ENCODE peak calls at places on chromosomes 1 and 21, in six cellular contexts. One of them, this sample, is unnamed.

GRCh38 chr21:41369105-41369914 is 7.5 kb downstream of the MX2 start:
- DNase-seq in MCF 10A: no peak
- DNase-seq in IMR-90: no peak
- DNase-seq in activated T-helper 2 cell treated with anti-CD3 and anti-CD28 coated beads, Interferon-gamma antibody, Interleukin-2, Interleukin-4, amounts not matched to agents 10 μg/mL and 5 μg/mL and 100 μg/mL, durations not matched to agents 14 hours and 24 hours and 36 hours: no peak
- DNase-seq in fibroblast of lung: no peak
- DNase-seq in NCI-H1105: no peak
- DNase-seq in this sample: no peak

GRCh38 chr1:5993553-5994510 is 1.6 kb upstream of the NPHP4 start:
- DNase-seq in MCF 10A: no peak
- DNase-seq in IMR-90: no peak
- DNase-seq in activated T-helper 2 cell treated with anti-CD3 and anti-CD28 coated beads, Interferon-gamma antibody, Interleukin-2, Interleukin-4, amounts not matched to agents 10 μg/mL and 5 μg/mL and 100 μg/mL, durations not matched to agents 14 hours and 24 hours and 36 hours: peak
- DNase-seq in fibroblast of lung: no peak
- DNase-seq in NCI-H1105: no peak
- DNase-seq in this sample: no peak

GRCh38 chr21:44370027-44370735 is 16.8 kb downstream of the TRPM2 start:
- DNase-seq in MCF 10A: peak
- DNase-seq in IMR-90: peak
- DNase-seq in activated T-helper 2 cell treated with anti-CD3 and anti-CD28 coated beads, Interferon-gamma antibody, Interleukin-2, Interleukin-4, amounts not matched to agents 10 μg/mL and 5 μg/mL and 100 μg/mL, durations not matched to agents 14 hours and 24 hours and 36 hours: no peak
- DNase-seq in fibroblast of lung: peak
- DNase-seq in NCI-H1105: peak
- DNase-seq in this sample: peak

GRCh38 chr21:32083175-32083574 is 195.7 kb downstream of the MIS18A start:
- DNase-seq in MCF 10A: peak
- DNase-seq in IMR-90: peak
- DNase-seq in activated T-helper 2 cell treated with anti-CD3 and anti-CD28 coated beads, Interferon-gamma antibody, Interleukin-2, Interleukin-4, amounts not matched to agents 10 μg/mL and 5 μg/mL and 100 μg/mL, durations not matched to agents 14 hours and 24 hours and 36 hours: no peak
- DNase-seq in fibroblast of lung: peak
- DNase-seq in NCI-H1105: peak
- DNase-seq in this sample: peak

GRCh38 chr1:1858382-1859086 is 32.4 kb downstream of the GNB1 start:
- DNase-seq in MCF 10A: peak
- DNase-seq in IMR-90: peak
- DNase-seq in activated T-helper 2 cell treated with anti-CD3 and anti-CD28 coated beads, Interferon-gamma antibody, Interleukin-2, Interleukin-4, amounts not matched to agents 10 μg/mL and 5 μg/mL and 100 μg/mL, durations not matched to agents 14 hours and 24 hours and 36 hours: no peak
- DNase-seq in fibroblast of lung: peak
- DNase-seq in NCI-H1105: no peak
- DNase-seq in this sample: peak

GRCh38 chr1:106798991-106799390 is 257.5 kb upstream of the PRMT6 start:
- DNase-seq in MCF 10A: peak
- DNase-seq in IMR-90: peak
- DNase-seq in activated T-helper 2 cell treated with anti-CD3 and anti-CD28 coated beads, Interferon-gamma antibody, Interleukin-2, Interleukin-4, amounts not matched to agents 10 μg/mL and 5 μg/mL and 100 μg/mL, durations not matched to agents 14 hours and 24 hours and 36 hours: no peak
- DNase-seq in fibroblast of lung: peak
- DNase-seq in NCI-H1105: no peak
- DNase-seq in this sample: peak

GRCh38 chr1:58748625-58749198 is 35.1 kb downstream of the JUN start:
- DNase-seq in MCF 10A: no peak
- DNase-seq in IMR-90: no peak
- DNase-seq in activated T-helper 2 cell treated with anti-CD3 and anti-CD28 coated beads, Interferon-gamma antibody, Interleukin-2, Interleukin-4, amounts not matched to agents 10 μg/mL and 5 μg/mL and 100 μg/mL, durations not matched to agents 14 hours and 24 hours and 36 hours: no peak
- DNase-seq in fibroblast of lung: no peak
- DNase-seq in NCI-H1105: peak
- DNase-seq in this sample: no peak

GRCh38 chr1:88698140-88698539 is 14.1 kb downstream of the PKN2 start:
- DNase-seq in MCF 10A: no peak
- DNase-seq in IMR-90: peak
- DNase-seq in activated T-helper 2 cell treated with anti-CD3 and anti-CD28 coated beads, Interferon-gamma antibody, Interleukin-2, Interleukin-4, amounts not matched to agents 10 μg/mL and 5 μg/mL and 100 μg/mL, durations not matched to agents 14 hours and 24 hours and 36 hours: no peak
- DNase-seq in fibroblast of lung: peak
- DNase-seq in NCI-H1105: no peak
- DNase-seq in this sample: no peak

GRCh38 chr1:206890690-206891089 is 6.6 kb upstream of the IL24 start:
- DNase-seq in MCF 10A: peak
- DNase-seq in IMR-90: peak
- DNase-seq in activated T-helper 2 cell treated with anti-CD3 and anti-CD28 coated beads, Interferon-gamma antibody, Interleukin-2, Interleukin-4, amounts not matched to agents 10 μg/mL and 5 μg/mL and 100 μg/mL, durations not matched to agents 14 hours and 24 hours and 36 hours: no peak
- DNase-seq in fibroblast of lung: peak
- DNase-seq in NCI-H1105: no peak
- DNase-seq in this sample: peak

GRCh38 chr1:161986328-161986727 is 37.3 kb downstream of the OLFML2B start:
- DNase-seq in MCF 10A: no peak
- DNase-seq in IMR-90: no peak
- DNase-seq in activated T-helper 2 cell treated with anti-CD3 and anti-CD28 coated beads, Interferon-gamma antibody, Interleukin-2, Interleukin-4, amounts not matched to agents 10 μg/mL and 5 μg/mL and 100 μg/mL, durations not matched to agents 14 hours and 24 hours and 36 hours: no peak
- DNase-seq in fibroblast of lung: peak
- DNase-seq in NCI-H1105: no peak
- DNase-seq in this sample: no peak

GRCh38 chr1:67746299-67746698 is 61.3 kb downstream of the GADD45A start:
- DNase-seq in MCF 10A: no peak
- DNase-seq in IMR-90: no peak
- DNase-seq in activated T-helper 2 cell treated with anti-CD3 and anti-CD28 coated beads, Interferon-gamma antibody, Interleukin-2, Interleukin-4, amounts not matched to agents 10 μg/mL and 5 μg/mL and 100 μg/mL, durations not matched to agents 14 hours and 24 hours and 36 hours: no peak
- DNase-seq in fibroblast of lung: peak
- DNase-seq in NCI-H1105: no peak
- DNase-seq in this sample: peak

GRCh38 chr1:155698382-155699038 is 9.6 kb downstream of the DAP3 start:
- DNase-seq in MCF 10A: no peak
- DNase-seq in IMR-90: peak
- DNase-seq in activated T-helper 2 cell treated with anti-CD3 and anti-CD28 coated beads, Interferon-gamma antibody, Interleukin-2, Interleukin-4, amounts not matched to agents 10 μg/mL and 5 μg/mL and 100 μg/mL, durations not matched to agents 14 hours and 24 hours and 36 hours: no peak
- DNase-seq in fibroblast of lung: peak
- DNase-seq in NCI-H1105: no peak
- DNase-seq in this sample: peak

GRCh38 chr1:214537219-214537618 is 14.2 kb downstream of the PTPN14 start:
- DNase-seq in MCF 10A: peak
- DNase-seq in IMR-90: peak
- DNase-seq in activated T-helper 2 cell treated with anti-CD3 and anti-CD28 coated beads, Interferon-gamma antibody, Interleukin-2, Interleukin-4, amounts not matched to agents 10 μg/mL and 5 μg/mL and 100 μg/mL, durations not matched to agents 14 hours and 24 hours and 36 hours: no peak
- DNase-seq in fibroblast of lung: peak
- DNase-seq in NCI-H1105: peak
- DNase-seq in this sample: no peak

GRCh38 chr1:201816309-201816849 is 12.6 kb upstream of the IPO9 start:
- DNase-seq in MCF 10A: no peak
- DNase-seq in IMR-90: no peak
- DNase-seq in activated T-helper 2 cell treated with anti-CD3 and anti-CD28 coated beads, Interferon-gamma antibody, Interleukin-2, Interleukin-4, amounts not matched to agents 10 μg/mL and 5 μg/mL and 100 μg/mL, durations not matched to agents 14 hours and 24 hours and 36 hours: no peak
- DNase-seq in fibroblast of lung: no peak
- DNase-seq in NCI-H1105: no peak
- DNase-seq in this sample: no peak

GRCh38 chr1:208985231-208985630 is 598.3 kb upstream of the CAMK1G start:
- DNase-seq in MCF 10A: peak
- DNase-seq in IMR-90: no peak
- DNase-seq in activated T-helper 2 cell treated with anti-CD3 and anti-CD28 coated beads, Interferon-gamma antibody, Interleukin-2, Interleukin-4, amounts not matched to agents 10 μg/mL and 5 μg/mL and 100 μg/mL, durations not matched to agents 14 hours and 24 hours and 36 hours: no peak
- DNase-seq in fibroblast of lung: peak
- DNase-seq in NCI-H1105: no peak
- DNase-seq in this sample: no peak

GRCh38 chr1:22665752-22666151 is 12.7 kb downstream of the C1QB start:
- DNase-seq in MCF 10A: peak
- DNase-seq in IMR-90: peak
- DNase-seq in activated T-helper 2 cell treated with anti-CD3 and anti-CD28 coated beads, Interferon-gamma antibody, Interleukin-2, Interleukin-4, amounts not matched to agents 10 μg/mL and 5 μg/mL and 100 μg/mL, durations not matched to agents 14 hours and 24 hours and 36 hours: no peak
- DNase-seq in fibroblast of lung: peak
- DNase-seq in NCI-H1105: no peak
- DNase-seq in this sample: peak

GRCh38 chr1:17369466-17369865 is 2.5 kb upstream of the PADI6 start:
- DNase-seq in MCF 10A: peak
- DNase-seq in IMR-90: peak
- DNase-seq in activated T-helper 2 cell treated with anti-CD3 and anti-CD28 coated beads, Interferon-gamma antibody, Interleukin-2, Interleukin-4, amounts not matched to agents 10 μg/mL and 5 μg/mL and 100 μg/mL, durations not matched to agents 14 hours and 24 hours and 36 hours: no peak
- DNase-seq in fibroblast of lung: peak
- DNase-seq in NCI-H1105: no peak
- DNase-seq in this sample: peak

GRCh38 chr1:118122234-118123004 is 62.6 kb downstream of the SPAG17 start:
- DNase-seq in MCF 10A: peak
- DNase-seq in IMR-90: peak
- DNase-seq in activated T-helper 2 cell treated with anti-CD3 and anti-CD28 coated beads, Interferon-gamma antibody, Interleukin-2, Interleukin-4, amounts not matched to agents 10 μg/mL and 5 μg/mL and 100 μg/mL, durations not matched to agents 14 hours and 24 hours and 36 hours: no peak
- DNase-seq in fibroblast of lung: no peak
- DNase-seq in NCI-H1105: no peak
- DNase-seq in this sample: no peak

GRCh38 chr1:59034925-59035324 is 251.1 kb upstream of the JUN start:
- DNase-seq in MCF 10A: no peak
- DNase-seq in IMR-90: no peak
- DNase-seq in activated T-helper 2 cell treated with anti-CD3 and anti-CD28 coated beads, Interferon-gamma antibody, Interleukin-2, Interleukin-4, amounts not matched to agents 10 μg/mL and 5 μg/mL and 100 μg/mL, durations not matched to agents 14 hours and 24 hours and 36 hours: no peak
- DNase-seq in fibroblast of lung: no peak
- DNase-seq in NCI-H1105: no peak
- DNase-seq in this sample: no peak

GRCh38 chr1:161309868-161310267 is at the start of gene MPZ:
- DNase-seq in MCF 10A: no peak
- DNase-seq in IMR-90: no peak
- DNase-seq in activated T-helper 2 cell treated with anti-CD3 and anti-CD28 coated beads, Interferon-gamma antibody, Interleukin-2, Interleukin-4, amounts not matched to agents 10 μg/mL and 5 μg/mL and 100 μg/mL, durations not matched to agents 14 hours and 24 hours and 36 hours: no peak
- DNase-seq in fibroblast of lung: no peak
- DNase-seq in NCI-H1105: no peak
- DNase-seq in this sample: no peak

GRCh38 chr1:30373471-30374399 is 349.6 kb downstream of the MATN1 start:
- DNase-seq in MCF 10A: no peak
- DNase-seq in IMR-90: no peak
- DNase-seq in activated T-helper 2 cell treated with anti-CD3 and anti-CD28 coated beads, Interferon-gamma antibody, Interleukin-2, Interleukin-4, amounts not matched to agents 10 μg/mL and 5 μg/mL and 100 μg/mL, durations not matched to agents 14 hours and 24 hours and 36 hours: no peak
- DNase-seq in fibroblast of lung: no peak
- DNase-seq in NCI-H1105: no peak
- DNase-seq in this sample: no peak

GRCh38 chr1:60463146-60463545 is 389.6 kb upstream of the C1orf87 start:
- DNase-seq in MCF 10A: no peak
- DNase-seq in IMR-90: no peak
- DNase-seq in activated T-helper 2 cell treated with anti-CD3 and anti-CD28 coated beads, Interferon-gamma antibody, Interleukin-2, Interleukin-4, amounts not matched to agents 10 μg/mL and 5 μg/mL and 100 μg/mL, durations not matched to agents 14 hours and 24 hours and 36 hours: no peak
- DNase-seq in fibroblast of lung: no peak
- DNase-seq in NCI-H1105: no peak
- DNase-seq in this sample: no peak

GRCh38 chr21:46183910-46184624 is at the start of gene SPATC1L:
- DNase-seq in MCF 10A: peak
- DNase-seq in IMR-90: peak
- DNase-seq in activated T-helper 2 cell treated with anti-CD3 and anti-CD28 coated beads, Interferon-gamma antibody, Interleukin-2, Interleukin-4, amounts not matched to agents 10 μg/mL and 5 μg/mL and 100 μg/mL, durations not matched to agents 14 hours and 24 hours and 36 hours: no peak
- DNase-seq in fibroblast of lung: peak
- DNase-seq in NCI-H1105: peak
- DNase-seq in this sample: peak

GRCh38 chr1:143691971-143692529 is 279.7 kb downstream of the FAM72C start:
- DNase-seq in MCF 10A: no peak
- DNase-seq in IMR-90: no peak
- DNase-seq in activated T-helper 2 cell treated with anti-CD3 and anti-CD28 coated beads, Interferon-gamma antibody, Interleukin-2, Interleukin-4, amounts not matched to agents 10 μg/mL and 5 μg/mL and 100 μg/mL, durations not matched to agents 14 hours and 24 hours and 36 hours: no peak
- DNase-seq in fibroblast of lung: no peak
- DNase-seq in NCI-H1105: no peak
- DNase-seq in this sample: no peak

GRCh38 chr1:228321478-228321877 is 85.2 kb downstream of the TRIM11 start:
- DNase-seq in MCF 10A: no peak
- DNase-seq in IMR-90: no peak
- DNase-seq in activated T-helper 2 cell treated with anti-CD3 and anti-CD28 coated beads, Interferon-gamma antibody, Interleukin-2, Interleukin-4, amounts not matched to agents 10 μg/mL and 5 μg/mL and 100 μg/mL, durations not matched to agents 14 hours and 24 hours and 36 hours: no peak
- DNase-seq in fibroblast of lung: no peak
- DNase-seq in NCI-H1105: no peak
- DNase-seq in this sample: no peak

GRCh38 chr21:45588086-45588825 is 46.0 kb upstream of the SLC19A1 start:
- DNase-seq in MCF 10A: no peak
- DNase-seq in IMR-90: no peak
- DNase-seq in activated T-helper 2 cell treated with anti-CD3 and anti-CD28 coated beads, Interferon-gamma antibody, Interleukin-2, Interleukin-4, amounts not matched to agents 10 μg/mL and 5 μg/mL and 100 μg/mL, durations not matched to agents 14 hours and 24 hours and 36 hours: no peak
- DNase-seq in fibroblast of lung: no peak
- DNase-seq in NCI-H1105: no peak
- DNase-seq in this sample: no peak

GRCh38 chr21:16770279-16770678 is 742.6 kb upstream of the CXADR start:
- DNase-seq in MCF 10A: no peak
- DNase-seq in IMR-90: no peak
- DNase-seq in activated T-helper 2 cell treated with anti-CD3 and anti-CD28 coated beads, Interferon-gamma antibody, Interleukin-2, Interleukin-4, amounts not matched to agents 10 μg/mL and 5 μg/mL and 100 μg/mL, durations not matched to agents 14 hours and 24 hours and 36 hours: no peak
- DNase-seq in fibroblast of lung: peak
- DNase-seq in NCI-H1105: no peak
- DNase-seq in this sample: peak

GRCh38 chr1:215292906-215293305 is 210.4 kb downstream of the KCNK2 start:
- DNase-seq in MCF 10A: no peak
- DNase-seq in IMR-90: no peak
- DNase-seq in activated T-helper 2 cell treated with anti-CD3 and anti-CD28 coated beads, Interferon-gamma antibody, Interleukin-2, Interleukin-4, amounts not matched to agents 10 μg/mL and 5 μg/mL and 100 μg/mL, durations not matched to agents 14 hours and 24 hours and 36 hours: no peak
- DNase-seq in fibroblast of lung: peak
- DNase-seq in NCI-H1105: no peak
- DNase-seq in this sample: peak

GRCh38 chr1:229537894-229538293 is 20.6 kb downstream of the ABCB10 start:
- DNase-seq in MCF 10A: no peak
- DNase-seq in IMR-90: no peak
- DNase-seq in activated T-helper 2 cell treated with anti-CD3 and anti-CD28 coated beads, Interferon-gamma antibody, Interleukin-2, Interleukin-4, amounts not matched to agents 10 μg/mL and 5 μg/mL and 100 μg/mL, durations not matched to agents 14 hours and 24 hours and 36 hours: no peak
- DNase-seq in fibroblast of lung: peak
- DNase-seq in NCI-H1105: no peak
- DNase-seq in this sample: no peak

GRCh38 chr1:17874665-17875064 is 119.5 kb downstream of the ACTL8 start:
- DNase-seq in MCF 10A: peak
- DNase-seq in IMR-90: peak
- DNase-seq in activated T-helper 2 cell treated with anti-CD3 and anti-CD28 coated beads, Interferon-gamma antibody, Interleukin-2, Interleukin-4, amounts not matched to agents 10 μg/mL and 5 μg/mL and 100 μg/mL, durations not matched to agents 14 hours and 24 hours and 36 hours: no peak
- DNase-seq in fibroblast of lung: peak
- DNase-seq in NCI-H1105: no peak
- DNase-seq in this sample: peak

GRCh38 chr21:41581592-41582228 is 73.8 kb upstream of the TMPRSS2 start:
- DNase-seq in MCF 10A: no peak
- DNase-seq in IMR-90: no peak
- DNase-seq in activated T-helper 2 cell treated with anti-CD3 and anti-CD28 coated beads, Interferon-gamma antibody, Interleukin-2, Interleukin-4, amounts not matched to agents 10 μg/mL and 5 μg/mL and 100 μg/mL, durations not matched to agents 14 hours and 24 hours and 36 hours: no peak
- DNase-seq in fibroblast of lung: no peak
- DNase-seq in NCI-H1105: no peak
- DNase-seq in this sample: no peak

GRCh38 chr1:165397945-165398344 is 41.4 kb upstream of the LMX1A start:
- DNase-seq in MCF 10A: peak
- DNase-seq in IMR-90: peak
- DNase-seq in activated T-helper 2 cell treated with anti-CD3 and anti-CD28 coated beads, Interferon-gamma antibody, Interleukin-2, Interleukin-4, amounts not matched to agents 10 μg/mL and 5 μg/mL and 100 μg/mL, durations not matched to agents 14 hours and 24 hours and 36 hours: no peak
- DNase-seq in fibroblast of lung: peak
- DNase-seq in NCI-H1105: no peak
- DNase-seq in this sample: peak

This sample was measured in astrocyte.